ENCODE peak calls at places on chromosomes 5 and 9, in nine cellular contexts. A, F, W, T, U, Q, L, B and V are unnamed samples.

GRCh38 chr9:137975936-137976565 is 98.5 kb downstream of the CACNA1B start:
- DNase-seq in A (no peak), W (no peak), F (no peak), T (no peak), Q (no peak), L (no peak), B (no peak), U (no peak), V (no peak)

GRCh38 chr5:147796556-147797308 is 14.2 kb upstream of the JAKMIP2 start:
- DNase-seq in T (no peak), F (no peak), Q (no peak), B (no peak), A (no peak), W (no peak), U (no peak), L (no peak), V (no peak)

GRCh38 chr9:134585021-134585561 is 56.5 kb upstream of the COL5A1 start:
- DNase-seq in Q (no peak), B (no peak), U (no peak), F (no peak), L (no peak), T (no peak), W (no peak), A (no peak), V (no peak)

GRCh38 chr9:70120834-70121510 is 77.3 kb downstream of the MAMDC2 start:
- DNase-seq in T (no peak), L (peak), F (no peak), W (no peak), U (peak), B (no peak), A (peak), Q (no peak), V (no peak)

GRCh38 chr5:142874537-142874936 is 104.4 kb downstream of the ARHGAP26 start:
- DNase-seq in Q (no peak), A (no peak), F (no peak), U (peak), B (no peak), L (no peak), W (no peak), T (peak), V (no peak)

GRCh38 chr5:121019734-121020133 is 555.6 kb downstream of the PRR16 start:
- DNase-seq in T (no peak), A (no peak), W (no peak), F (no peak), B (no peak), Q (no peak), U (no peak), L (no peak), V (no peak)

GRCh38 chr5:172114875-172115422 is 73.1 kb downstream of the STK10 start:
- DNase-seq in B (peak), A (no peak), U (no peak), Q (peak), L (no peak), W (no peak), F (no peak), T (no peak), V (peak)

GRCh38 chr9:94714494-94714893 is 12.0 kb upstream of the AOPEP start:
- DNase-seq in Q (no peak), F (no peak), T (no peak), U (no peak), W (no peak), B (no peak), L (no peak), A (peak), V (no peak)

GRCh38 chr5:176609724-176610429 is at the start of gene GPRIN1:
- DNase-seq in U (peak), L (peak), T (peak), F (no peak), B (peak), A (no peak), Q (peak), W (peak), V (peak)

GRCh38 chr5:89343666-89344065 is 460.7 kb upstream of the MEF2C start:
- DNase-seq in A (no peak), T (peak), L (no peak), U (no peak), F (no peak), B (no peak), W (no peak), Q (no peak), V (peak)

GRCh38 chr5:36777105-36777757 is 99.3 kb upstream of the NIPBL start:
- DNase-seq in U (peak), Q (no peak), W (no peak), A (no peak), B (peak), T (no peak), F (no peak), L (peak), V (no peak)

GRCh38 chr5:31990296-31990695 is 183.8 kb downstream of the GOLPH3 start:
- DNase-seq in F (no peak), B (no peak), A (no peak), L (no peak), T (no peak), W (no peak), Q (no peak), U (no peak), V (no peak)